ENCODE peak calls at places on chromosomes 12 and 14, in five cellular contexts. O, N, C, Y and Z are unnamed samples.

GRCh38 chr12:15962760-15963159 is 51.6 kb downstream of the DERA start:
- DNase-seq in Y (peak; percentile 73), O (no peak), N (peak; percentile 85), C (no peak), Z (no peak)

GRCh38 chr12:60191676-60192359 is 596.0 kb downstream of the SLC16A7 start:
- DNase-seq in O (no peak), N (no peak), Y (no peak), C (no peak), Z (no peak)

GRCh38 chr12:81998761-81999378 is 239.7 kb upstream of the PPFIA2 start:
- DNase-seq in C (no peak), Y (no peak), N (no peak), O (no peak), Z (no peak)

GRCh38 chr14:89540830-89541470 is 123.9 kb upstream of the FOXN3 start:
- DNase-seq in O (no peak), Y (peak; percentile 80), C (no peak), N (peak; percentile 23), Z (no peak)

GRCh38 chr14:85853996-85854526 is 324.1 kb downstream of the FLRT2 start:
- DNase-seq in Y (no peak), N (no peak), O (no peak), C (no peak), Z (no peak)

GRCh38 chr12:57193706-57194245 is 22.8 kb upstream of the NXPH4 start:
- DNase-seq in Y (peak; percentile 10), O (no peak), N (no peak), C (no peak), Z (no peak)

GRCh38 chr12:779745-780734 is 27.7 kb downstream of the WNK1 start:
- DNase-seq in N (peak; percentile 51), O (peak; percentile 35), C (no peak), Y (no peak), Z (no peak)

GRCh38 chr14:102088012-102088792 is 1.4 kb upstream of the HSP90AA1 start:
- DNase-seq in N (no peak), Y (peak; percentile 92), O (no peak), C (peak; percentile 80), Z (peak; percentile 13)

GRCh38 chr14:100317389-100317788 is 5.8 kb upstream of the SLC25A47 start:
- DNase-seq in N (no peak), C (no peak), Y (no peak), O (no peak), Z (no peak)

DNA sequence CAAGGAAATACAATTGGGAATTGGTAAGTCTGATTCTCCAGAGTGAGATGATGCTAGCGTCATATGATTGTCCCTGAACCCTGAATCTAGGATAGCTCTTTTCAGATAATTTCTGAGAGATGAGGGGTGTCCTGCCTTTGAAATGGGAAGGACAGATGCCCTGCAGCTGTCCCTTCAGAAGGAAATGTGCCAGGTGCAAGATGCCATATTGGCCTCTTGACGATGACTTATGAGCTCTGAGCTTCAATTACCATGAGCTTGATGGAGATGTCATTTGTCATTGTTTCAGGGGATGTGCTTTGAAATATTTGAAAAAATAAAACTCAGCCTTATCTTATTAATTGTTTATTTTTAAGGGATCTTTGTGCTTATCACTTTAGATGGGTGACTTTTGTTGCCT is 185.1 kb downstream of the DACT1 start:
- DNase-seq in N (no peak), Y (no peak), O (no peak), C (no peak), Z (no peak)
- H3K4me3 ChIP-seq in N (no peak overlapping the region), Y (no peak overlapping the region), O (no peak overlapping the region), C (no peak overlapping the region), Z (no peak overlapping the region)

GRCh38 chr14:94769413-94770250 is at the start of gene GSC:
- DNase-seq in C (no peak), Y (peak; percentile 58), N (no peak), O (peak; percentile 36), Z (no peak)

GRCh38 chr14:94767321-94767878 is 2.5 kb downstream of the GSC start:
- DNase-seq in C (no peak), N (no peak), Y (peak; percentile 48), O (no peak), Z (no peak)

GRCh38 chr14:94768521-94769412 is 1.1 kb downstream of the GSC start:
- DNase-seq in Y (peak; percentile 51), C (no peak), N (no peak), O (no peak), Z (no peak)

GRCh38 chr14:94770251-94770749 is 387 bp upstream of the GSC start:
- DNase-seq in Y (peak; percentile 96), O (no peak), N (no peak), C (no peak), Z (no peak)

DNA sequence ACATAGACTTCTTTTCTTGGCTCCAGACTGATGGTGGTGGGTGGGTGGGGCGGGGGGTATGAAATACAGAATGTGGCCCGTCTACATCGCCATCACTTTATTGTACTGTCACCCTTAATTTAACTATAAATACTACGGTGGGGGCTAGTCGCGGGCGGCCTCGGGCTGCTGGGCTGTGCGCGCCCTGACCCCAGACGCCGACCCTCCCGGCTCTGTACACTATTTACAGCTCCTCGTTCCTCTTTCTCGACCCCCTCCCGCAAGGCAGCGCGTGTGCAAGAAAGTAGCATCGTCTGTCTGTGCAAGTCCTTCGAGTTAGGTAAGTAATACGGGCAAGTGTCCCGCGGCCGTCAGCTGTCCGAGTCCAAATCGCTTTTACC is 1.8 kb downstream of the GSC start:
- DNase-seq in C (no peak), O (no peak), N (no peak), Y (no peak), Z (no peak)
- H3K4me3 ChIP-seq in C (no peak overlapping the region), O (no peak overlapping the region), N (no peak overlapping the region), Y (peak overlapping the region; percentile 97), Z (no peak overlapping the region)

GRCh38 chr14:96994999-96995398 is 197.8 kb downstream of the VRK1 start:
- DNase-seq in C (no peak), O (no peak), N (no peak), Y (no peak), Z (no peak)

GRCh38 chr14:96987771-96988170 is 190.6 kb downstream of the VRK1 start:
- DNase-seq in N (no peak), Y (no peak), C (no peak), O (no peak), Z (no peak)

GRCh38 chr14:96986701-96987474 is 189.7 kb downstream of the VRK1 start:
- DNase-seq in O (no peak), Y (no peak), C (no peak), N (no peak), Z (no peak)

GRCh38 chr14:96989293-96989692 is 192.1 kb downstream of the VRK1 start:
- DNase-seq in N (no peak), C (no peak), Y (no peak), O (no peak), Z (no peak)
- H3K4me3 ChIP-seq in N (no peak overlapping the region), C (no peak overlapping the region), Y (no peak overlapping the region), O (no peak overlapping the region), Z (no peak overlapping the region)

GRCh38 chr12:50055831-50056628 is 1.4 kb upstream of the ASIC1 start:
- DNase-seq in C (peak; percentile 58), O (peak; percentile 85), Y (peak; percentile 83), N (no peak), Z (peak; percentile 72)
- H3K4me3 ChIP-seq in C (no peak overlapping the region), O (peak overlapping the region; percentile 85), Y (no peak overlapping the region), N (no peak overlapping the region), Z (no peak overlapping the region)